ENCODE peak calls at places on chromosomes 1 and 21, in ten cellular contexts. One of them, this sample, is unnamed.

GRCh38 chr1:41728403-41729202 is 190.1 kb downstream of the HIVEP3 start:
- DNase-seq in left ventricle myocardium inferior: no peak
- DNase-seq in NT2/D1: no peak
- DNase-seq in NCI-H2029: no peak
- DNase-seq in stimulated activated CD8-positive, alpha-beta memory T cell treated with anti-CD3 and anti-CD28 coated beads, Interleukin-4, amount 100 ng/mL, for 48 hours: peak; percentile 84
- DNase-seq in amniotic stem cell: no peak
- DNase-seq in SK-N-MC: no peak
- DNase-seq in activated CD4-positive, alpha-beta T cell treated with anti-CD3 and anti-CD28 coated beads, Interleukin-2, amount 10 ng/mL, durations not matched to agents 7 days and 5 days: no peak
- DNase-seq in CD4-positive, alpha-beta memory T cell: no peak
- DNase-seq in SHP77: no peak
- DNase-seq in this sample: no peak

GRCh38 chr1:43866201-43866600 is 67.4 kb upstream of the ARTN start:
- DNase-seq in amniotic stem cell: no peak
- DNase-seq in SHP77: no peak
- DNase-seq in activated CD4-positive, alpha-beta T cell treated with anti-CD3 and anti-CD28 coated beads, Interleukin-2, amount 10 ng/mL, durations not matched to agents 7 days and 5 days: no peak
- DNase-seq in SK-N-MC: no peak
- DNase-seq in stimulated activated CD8-positive, alpha-beta memory T cell treated with anti-CD3 and anti-CD28 coated beads, Interleukin-4, amount 100 ng/mL, for 48 hours: no peak
- DNase-seq in NCI-H2029: no peak
- DNase-seq in NT2/D1: no peak
- DNase-seq in CD4-positive, alpha-beta memory T cell: no peak
- DNase-seq in left ventricle myocardium inferior: no peak
- DNase-seq in this sample: no peak

GRCh38 chr1:180231506-180232420 is 1.7 kb downstream of the LHX4 start:
- DNase-seq in SK-N-MC: no peak
- DNase-seq in left ventricle myocardium inferior: no peak
- DNase-seq in SHP77: no peak
- DNase-seq in stimulated activated CD8-positive, alpha-beta memory T cell treated with anti-CD3 and anti-CD28 coated beads, Interleukin-4, amount 100 ng/mL, for 48 hours: peak; percentile 39
- DNase-seq in NCI-H2029: no peak
- DNase-seq in amniotic stem cell: no peak
- DNase-seq in NT2/D1: no peak
- DNase-seq in CD4-positive, alpha-beta memory T cell: no peak
- DNase-seq in activated CD4-positive, alpha-beta T cell treated with anti-CD3 and anti-CD28 coated beads, Interleukin-2, amount 10 ng/mL, durations not matched to agents 7 days and 5 days: peak; percentile 25
- DNase-seq in this sample: no peak

GRCh38 chr1:230087034-230087721 is 20.1 kb downstream of the GALNT2 start:
- DNase-seq in NCI-H2029: no peak
- DNase-seq in SK-N-MC: no peak
- DNase-seq in NT2/D1: no peak
- DNase-seq in SHP77: no peak
- DNase-seq in activated CD4-positive, alpha-beta T cell treated with anti-CD3 and anti-CD28 coated beads, Interleukin-2, amount 10 ng/mL, durations not matched to agents 7 days and 5 days: no peak
- DNase-seq in amniotic stem cell: no peak
- DNase-seq in stimulated activated CD8-positive, alpha-beta memory T cell treated with anti-CD3 and anti-CD28 coated beads, Interleukin-4, amount 100 ng/mL, for 48 hours: no peak
- DNase-seq in CD4-positive, alpha-beta memory T cell: no peak
- DNase-seq in left ventricle myocardium inferior: no peak
- DNase-seq in this sample: no peak

GRCh38 chr1:197614916-197615692 is 160.2 kb downstream of the DENND1B start:
- DNase-seq in left ventricle myocardium inferior: no peak
- DNase-seq in amniotic stem cell: peak; percentile 12
- DNase-seq in activated CD4-positive, alpha-beta T cell treated with anti-CD3 and anti-CD28 coated beads, Interleukin-2, amount 10 ng/mL, durations not matched to agents 7 days and 5 days: peak; percentile 25
- DNase-seq in SHP77: peak; percentile 15
- DNase-seq in SK-N-MC: no peak
- DNase-seq in stimulated activated CD8-positive, alpha-beta memory T cell treated with anti-CD3 and anti-CD28 coated beads, Interleukin-4, amount 100 ng/mL, for 48 hours: peak; percentile 36
- DNase-seq in NCI-H2029: peak; percentile 6
- DNase-seq in CD4-positive, alpha-beta memory T cell: peak; percentile 1
- DNase-seq in NT2/D1: peak; percentile 56
- DNase-seq in this sample: no peak

GRCh38 chr1:41149570-41149969 is 92.5 kb downstream of the SCMH1 start:
- DNase-seq in stimulated activated CD8-positive, alpha-beta memory T cell treated with anti-CD3 and anti-CD28 coated beads, Interleukin-4, amount 100 ng/mL, for 48 hours: no peak
- DNase-seq in amniotic stem cell: no peak
- DNase-seq in left ventricle myocardium inferior: no peak
- DNase-seq in NCI-H2029: no peak
- DNase-seq in SK-N-MC: no peak
- DNase-seq in activated CD4-positive, alpha-beta T cell treated with anti-CD3 and anti-CD28 coated beads, Interleukin-2, amount 10 ng/mL, durations not matched to agents 7 days and 5 days: no peak
- DNase-seq in NT2/D1: no peak
- DNase-seq in CD4-positive, alpha-beta memory T cell: no peak
- DNase-seq in SHP77: no peak
- DNase-seq in this sample: no peak

GRCh38 chr1:3836421-3836820 is 20.6 kb downstream of the CEP104 start:
- DNase-seq in SK-N-MC: no peak
- DNase-seq in NT2/D1: no peak
- DNase-seq in left ventricle myocardium inferior: no peak
- DNase-seq in activated CD4-positive, alpha-beta T cell treated with anti-CD3 and anti-CD28 coated beads, Interleukin-2, amount 10 ng/mL, durations not matched to agents 7 days and 5 days: no peak
- DNase-seq in SHP77: no peak
- DNase-seq in stimulated activated CD8-positive, alpha-beta memory T cell treated with anti-CD3 and anti-CD28 coated beads, Interleukin-4, amount 100 ng/mL, for 48 hours: no peak
- DNase-seq in NCI-H2029: no peak
- DNase-seq in CD4-positive, alpha-beta memory T cell: no peak
- DNase-seq in amniotic stem cell: no peak
- DNase-seq in this sample: no peak

GRCh38 chr1:155051777-155052398 is 772 bp downstream of the ADAM15 start:
- DNase-seq in SK-N-MC: no peak
- DNase-seq in SHP77: peak; percentile 67
- DNase-seq in amniotic stem cell: peak; percentile 3
- DNase-seq in CD4-positive, alpha-beta memory T cell: peak; percentile 39
- DNase-seq in NCI-H2029: peak; percentile 53
- DNase-seq in NT2/D1: no peak
- DNase-seq in left ventricle myocardium inferior: peak; percentile 74
- DNase-seq in stimulated activated CD8-positive, alpha-beta memory T cell treated with anti-CD3 and anti-CD28 coated beads, Interleukin-4, amount 100 ng/mL, for 48 hours: peak; percentile 61
- DNase-seq in activated CD4-positive, alpha-beta T cell treated with anti-CD3 and anti-CD28 coated beads, Interleukin-2, amount 10 ng/mL, durations not matched to agents 7 days and 5 days: peak; percentile 51
- DNase-seq in this sample: no peak

GRCh38 chr1:70487471-70487840 is 76.4 kb downstream of the CTH start:
- DNase-seq in CD4-positive, alpha-beta memory T cell: no peak
- DNase-seq in SHP77: no peak
- DNase-seq in stimulated activated CD8-positive, alpha-beta memory T cell treated with anti-CD3 and anti-CD28 coated beads, Interleukin-4, amount 100 ng/mL, for 48 hours: no peak
- DNase-seq in left ventricle myocardium inferior: no peak
- DNase-seq in NCI-H2029: no peak
- DNase-seq in SK-N-MC: no peak
- DNase-seq in activated CD4-positive, alpha-beta T cell treated with anti-CD3 and anti-CD28 coated beads, Interleukin-2, amount 10 ng/mL, durations not matched to agents 7 days and 5 days: no peak
- DNase-seq in NT2/D1: no peak
- DNase-seq in amniotic stem cell: no peak
- DNase-seq in this sample: no peak

GRCh38 chr1:15326691-15327530 is 79.9 kb downstream of the FHAD1 start:
- DNase-seq in NT2/D1: no peak
- DNase-seq in stimulated activated CD8-positive, alpha-beta memory T cell treated with anti-CD3 and anti-CD28 coated beads, Interleukin-4, amount 100 ng/mL, for 48 hours: no peak
- DNase-seq in SHP77: no peak
- DNase-seq in NCI-H2029: no peak
- DNase-seq in SK-N-MC: no peak
- DNase-seq in left ventricle myocardium inferior: no peak
- DNase-seq in amniotic stem cell: no peak
- DNase-seq in CD4-positive, alpha-beta memory T cell: no peak
- DNase-seq in activated CD4-positive, alpha-beta T cell treated with anti-CD3 and anti-CD28 coated beads, Interleukin-2, amount 10 ng/mL, durations not matched to agents 7 days and 5 days: no peak
- DNase-seq in this sample: no peak

GRCh38 chr1:62926681-62927252 is 142.8 kb downstream of the ATG4C start:
- DNase-seq in left ventricle myocardium inferior: no peak
- DNase-seq in SHP77: no peak
- DNase-seq in stimulated activated CD8-positive, alpha-beta memory T cell treated with anti-CD3 and anti-CD28 coated beads, Interleukin-4, amount 100 ng/mL, for 48 hours: no peak
- DNase-seq in CD4-positive, alpha-beta memory T cell: no peak
- DNase-seq in NCI-H2029: no peak
- DNase-seq in NT2/D1: no peak
- DNase-seq in amniotic stem cell: no peak
- DNase-seq in SK-N-MC: no peak
- DNase-seq in activated CD4-positive, alpha-beta T cell treated with anti-CD3 and anti-CD28 coated beads, Interleukin-2, amount 10 ng/mL, durations not matched to agents 7 days and 5 days: no peak
- DNase-seq in this sample: no peak

GRCh38 chr1:117049857-117050256 is 10.3 kb upstream of the TTF2 start:
- DNase-seq in NT2/D1: no peak
- DNase-seq in SHP77: no peak
- DNase-seq in NCI-H2029: no peak
- DNase-seq in left ventricle myocardium inferior: no peak
- DNase-seq in amniotic stem cell: no peak
- DNase-seq in CD4-positive, alpha-beta memory T cell: no peak
- DNase-seq in activated CD4-positive, alpha-beta T cell treated with anti-CD3 and anti-CD28 coated beads, Interleukin-2, amount 10 ng/mL, durations not matched to agents 7 days and 5 days: no peak
- DNase-seq in SK-N-MC: no peak
- DNase-seq in stimulated activated CD8-positive, alpha-beta memory T cell treated with anti-CD3 and anti-CD28 coated beads, Interleukin-4, amount 100 ng/mL, for 48 hours: no peak
- DNase-seq in this sample: no peak

GRCh38 chr21:33801424-33802405 is 113.9 kb downstream of the ATP5PO start:
- DNase-seq in SHP77: peak; percentile 91
- DNase-seq in SK-N-MC: peak; percentile 81
- DNase-seq in amniotic stem cell: peak; percentile 53
- DNase-seq in CD4-positive, alpha-beta memory T cell: no peak
- DNase-seq in stimulated activated CD8-positive, alpha-beta memory T cell treated with anti-CD3 and anti-CD28 coated beads, Interleukin-4, amount 100 ng/mL, for 48 hours: no peak
- DNase-seq in activated CD4-positive, alpha-beta T cell treated with anti-CD3 and anti-CD28 coated beads, Interleukin-2, amount 10 ng/mL, durations not matched to agents 7 days and 5 days: no peak
- DNase-seq in left ventricle myocardium inferior: no peak
- DNase-seq in NT2/D1: no peak
- DNase-seq in NCI-H2029: peak; percentile 97
- DNase-seq in this sample: no peak

GRCh38 chr1:201023517-201023902 is at the start of gene KIF21B:
- DNase-seq in activated CD4-positive, alpha-beta T cell treated with anti-CD3 and anti-CD28 coated beads, Interleukin-2, amount 10 ng/mL, durations not matched to agents 7 days and 5 days: peak; percentile 92
- DNase-seq in CD4-positive, alpha-beta memory T cell: peak; percentile 90
- DNase-seq in NCI-H2029: peak; percentile 80
- DNase-seq in NT2/D1: peak; percentile 72
- DNase-seq in SHP77: peak; percentile 63
- DNase-seq in stimulated activated CD8-positive, alpha-beta memory T cell treated with anti-CD3 and anti-CD28 coated beads, Interleukin-4, amount 100 ng/mL, for 48 hours: peak; percentile 92
- DNase-seq in SK-N-MC: no peak
- DNase-seq in left ventricle myocardium inferior: peak; percentile 81
- DNase-seq in amniotic stem cell: no peak
- DNase-seq in this sample: peak; percentile 94

GRCh38 chr1:27011976-27012563 is 580 bp downstream of the TENT5B start:
- DNase-seq in stimulated activated CD8-positive, alpha-beta memory T cell treated with anti-CD3 and anti-CD28 coated beads, Interleukin-4, amount 100 ng/mL, for 48 hours: no peak
- DNase-seq in activated CD4-positive, alpha-beta T cell treated with anti-CD3 and anti-CD28 coated beads, Interleukin-2, amount 10 ng/mL, durations not matched to agents 7 days and 5 days: no peak
- DNase-seq in NT2/D1: no peak
- DNase-seq in SK-N-MC: no peak
- DNase-seq in CD4-positive, alpha-beta memory T cell: no peak
- DNase-seq in left ventricle myocardium inferior: no peak
- DNase-seq in SHP77: no peak
- DNase-seq in amniotic stem cell: no peak
- DNase-seq in NCI-H2029: no peak
- DNase-seq in this sample: no peak

GRCh38 chr1:77010937-77011336 is 143.7 kb downstream of the ST6GALNAC5 start:
- DNase-seq in amniotic stem cell: no peak
- DNase-seq in SHP77: no peak
- DNase-seq in left ventricle myocardium inferior: no peak
- DNase-seq in SK-N-MC: no peak
- DNase-seq in CD4-positive, alpha-beta memory T cell: no peak
- DNase-seq in activated CD4-positive, alpha-beta T cell treated with anti-CD3 and anti-CD28 coated beads, Interleukin-2, amount 10 ng/mL, durations not matched to agents 7 days and 5 days: no peak
- DNase-seq in NT2/D1: no peak
- DNase-seq in NCI-H2029: no peak
- DNase-seq in stimulated activated CD8-positive, alpha-beta memory T cell treated with anti-CD3 and anti-CD28 coated beads, Interleukin-4, amount 100 ng/mL, for 48 hours: no peak
- DNase-seq in this sample: no peak

GRCh38 chr1:16253332-16253922 is 16.4 kb upstream of the CPLANE2 start:
- DNase-seq in NCI-H2029: no peak
- DNase-seq in NT2/D1: no peak
- DNase-seq in activated CD4-positive, alpha-beta T cell treated with anti-CD3 and anti-CD28 coated beads, Interleukin-2, amount 10 ng/mL, durations not matched to agents 7 days and 5 days: no peak
- DNase-seq in amniotic stem cell: no peak
- DNase-seq in SHP77: no peak
- DNase-seq in left ventricle myocardium inferior: no peak
- DNase-seq in stimulated activated CD8-positive, alpha-beta memory T cell treated with anti-CD3 and anti-CD28 coated beads, Interleukin-4, amount 100 ng/mL, for 48 hours: no peak
- DNase-seq in SK-N-MC: no peak
- DNase-seq in CD4-positive, alpha-beta memory T cell: no peak
- DNase-seq in this sample: no peak

GRCh38 chr1:197127513-197127912 is 19.0 kb downstream of the ASPM start:
- DNase-seq in SK-N-MC: no peak
- DNase-seq in left ventricle myocardium inferior: no peak
- DNase-seq in stimulated activated CD8-positive, alpha-beta memory T cell treated with anti-CD3 and anti-CD28 coated beads, Interleukin-4, amount 100 ng/mL, for 48 hours: no peak
- DNase-seq in NT2/D1: no peak
- DNase-seq in SHP77: no peak
- DNase-seq in NCI-H2029: no peak
- DNase-seq in amniotic stem cell: no peak
- DNase-seq in activated CD4-positive, alpha-beta T cell treated with anti-CD3 and anti-CD28 coated beads, Interleukin-2, amount 10 ng/mL, durations not matched to agents 7 days and 5 days: no peak
- DNase-seq in CD4-positive, alpha-beta memory T cell: no peak
- DNase-seq in this sample: no peak

GRCh38 chr1:149926296-149926695 is 1.3 kb downstream of the SF3B4 start:
- DNase-seq in SHP77: no peak
- DNase-seq in NCI-H2029: no peak
- DNase-seq in NT2/D1: no peak
- DNase-seq in SK-N-MC: no peak
- DNase-seq in stimulated activated CD8-positive, alpha-beta memory T cell treated with anti-CD3 and anti-CD28 coated beads, Interleukin-4, amount 100 ng/mL, for 48 hours: no peak
- DNase-seq in CD4-positive, alpha-beta memory T cell: no peak
- DNase-seq in amniotic stem cell: no peak
- DNase-seq in left ventricle myocardium inferior: no peak
- DNase-seq in activated CD4-positive, alpha-beta T cell treated with anti-CD3 and anti-CD28 coated beads, Interleukin-2, amount 10 ng/mL, durations not matched to agents 7 days and 5 days: no peak
- DNase-seq in this sample: no peak

GRCh38 chr1:94970783-94971182 is 43.9 kb upstream of the CNN3 start:
- DNase-seq in CD4-positive, alpha-beta memory T cell: no peak
- DNase-seq in SK-N-MC: no peak
- DNase-seq in amniotic stem cell: no peak
- DNase-seq in stimulated activated CD8-positive, alpha-beta memory T cell treated with anti-CD3 and anti-CD28 coated beads, Interleukin-4, amount 100 ng/mL, for 48 hours: no peak
- DNase-seq in SHP77: no peak
- DNase-seq in left ventricle myocardium inferior: no peak
- DNase-seq in activated CD4-positive, alpha-beta T cell treated with anti-CD3 and anti-CD28 coated beads, Interleukin-2, amount 10 ng/mL, durations not matched to agents 7 days and 5 days: no peak
- DNase-seq in NCI-H2029: no peak
- DNase-seq in NT2/D1: no peak
- DNase-seq in this sample: no peak

GRCh38 chr1:84366786-84367185 is 31.5 kb upstream of the DNASE2B start:
- DNase-seq in SHP77: no peak
- DNase-seq in SK-N-MC: no peak
- DNase-seq in NCI-H2029: no peak
- DNase-seq in NT2/D1: no peak
- DNase-seq in activated CD4-positive, alpha-beta T cell treated with anti-CD3 and anti-CD28 coated beads, Interleukin-2, amount 10 ng/mL, durations not matched to agents 7 days and 5 days: no peak
- DNase-seq in amniotic stem cell: no peak
- DNase-seq in left ventricle myocardium inferior: no peak
- DNase-seq in stimulated activated CD8-positive, alpha-beta memory T cell treated with anti-CD3 and anti-CD28 coated beads, Interleukin-4, amount 100 ng/mL, for 48 hours: no peak
- DNase-seq in CD4-positive, alpha-beta memory T cell: no peak
- DNase-seq in this sample: no peak

GRCh38 chr1:205763979-205764378 is 11.3 kb downstream of the RAB29 start:
- DNase-seq in stimulated activated CD8-positive, alpha-beta memory T cell treated with anti-CD3 and anti-CD28 coated beads, Interleukin-4, amount 100 ng/mL, for 48 hours: no peak
- DNase-seq in NCI-H2029: no peak
- DNase-seq in left ventricle myocardium inferior: no peak
- DNase-seq in SK-N-MC: no peak
- DNase-seq in SHP77: no peak
- DNase-seq in CD4-positive, alpha-beta memory T cell: no peak
- DNase-seq in amniotic stem cell: no peak
- DNase-seq in NT2/D1: no peak
- DNase-seq in activated CD4-positive, alpha-beta T cell treated with anti-CD3 and anti-CD28 coated beads, Interleukin-2, amount 10 ng/mL, durations not matched to agents 7 days and 5 days: no peak
- DNase-seq in this sample: no peak

GRCh38 chr1:209367031-209367813 is 216.3 kb upstream of the CAMK1G start:
- DNase-seq in SHP77: no peak
- DNase-seq in left ventricle myocardium inferior: no peak
- DNase-seq in amniotic stem cell: no peak
- DNase-seq in activated CD4-positive, alpha-beta T cell treated with anti-CD3 and anti-CD28 coated beads, Interleukin-2, amount 10 ng/mL, durations not matched to agents 7 days and 5 days: no peak
- DNase-seq in NCI-H2029: no peak
- DNase-seq in NT2/D1: no peak
- DNase-seq in CD4-positive, alpha-beta memory T cell: no peak
- DNase-seq in SK-N-MC: no peak
- DNase-seq in stimulated activated CD8-positive, alpha-beta memory T cell treated with anti-CD3 and anti-CD28 coated beads, Interleukin-4, amount 100 ng/mL, for 48 hours: no peak
- DNase-seq in this sample: no peak

GRCh38 chr1:178275083-178275482 is 181.2 kb downstream of the RASAL2 start:
- DNase-seq in stimulated activated CD8-positive, alpha-beta memory T cell treated with anti-CD3 and anti-CD28 coated beads, Interleukin-4, amount 100 ng/mL, for 48 hours: no peak
- DNase-seq in NT2/D1: no peak
- DNase-seq in amniotic stem cell: no peak
- DNase-seq in activated CD4-positive, alpha-beta T cell treated with anti-CD3 and anti-CD28 coated beads, Interleukin-2, amount 10 ng/mL, durations not matched to agents 7 days and 5 days: no peak
- DNase-seq in CD4-positive, alpha-beta memory T cell: no peak
- DNase-seq in SK-N-MC: no peak
- DNase-seq in NCI-H2029: no peak
- DNase-seq in SHP77: no peak
- DNase-seq in left ventricle myocardium inferior: no peak
- DNase-seq in this sample: no peak

GRCh38 chr1:12098786-12099185 is 35.7 kb downstream of the TNFRSF8 start:
- DNase-seq in stimulated activated CD8-positive, alpha-beta memory T cell treated with anti-CD3 and anti-CD28 coated beads, Interleukin-4, amount 100 ng/mL, for 48 hours: no peak
- DNase-seq in SK-N-MC: no peak
- DNase-seq in activated CD4-positive, alpha-beta T cell treated with anti-CD3 and anti-CD28 coated beads, Interleukin-2, amount 10 ng/mL, durations not matched to agents 7 days and 5 days: no peak
- DNase-seq in amniotic stem cell: no peak
- DNase-seq in left ventricle myocardium inferior: no peak
- DNase-seq in SHP77: no peak
- DNase-seq in NT2/D1: no peak
- DNase-seq in NCI-H2029: no peak
- DNase-seq in CD4-positive, alpha-beta memory T cell: no peak
- DNase-seq in this sample: no peak

GRCh38 chr1:163414778-163415177 is 93.0 kb downstream of the NUF2 start:
- DNase-seq in activated CD4-positive, alpha-beta T cell treated with anti-CD3 and anti-CD28 coated beads, Interleukin-2, amount 10 ng/mL, durations not matched to agents 7 days and 5 days: no peak
- DNase-seq in NCI-H2029: no peak
- DNase-seq in CD4-positive, alpha-beta memory T cell: no peak
- DNase-seq in amniotic stem cell: no peak
- DNase-seq in SK-N-MC: no peak
- DNase-seq in NT2/D1: no peak
- DNase-seq in stimulated activated CD8-positive, alpha-beta memory T cell treated with anti-CD3 and anti-CD28 coated beads, Interleukin-4, amount 100 ng/mL, for 48 hours: no peak
- DNase-seq in left ventricle myocardium inferior: no peak
- DNase-seq in SHP77: no peak
- DNase-seq in this sample: no peak

GRCh38 chr1:52404975-52405338 is 555 bp downstream of the PRPF38A start:
- DNase-seq in left ventricle myocardium inferior: no peak
- DNase-seq in stimulated activated CD8-positive, alpha-beta memory T cell treated with anti-CD3 and anti-CD28 coated beads, Interleukin-4, amount 100 ng/mL, for 48 hours: no peak
- DNase-seq in SHP77: no peak
- DNase-seq in NT2/D1: no peak
- DNase-seq in NCI-H2029: no peak
- DNase-seq in activated CD4-positive, alpha-beta T cell treated with anti-CD3 and anti-CD28 coated beads, Interleukin-2, amount 10 ng/mL, durations not matched to agents 7 days and 5 days: no peak
- DNase-seq in amniotic stem cell: no peak
- DNase-seq in CD4-positive, alpha-beta memory T cell: no peak
- DNase-seq in SK-N-MC: no peak
- DNase-seq in this sample: no peak

GRCh38 chr1:116411784-116412479 is 38.9 kb downstream of the ATP1A1 start:
- DNase-seq in SK-N-MC: no peak
- DNase-seq in amniotic stem cell: no peak
- DNase-seq in NCI-H2029: no peak
- DNase-seq in left ventricle myocardium inferior: no peak
- DNase-seq in stimulated activated CD8-positive, alpha-beta memory T cell treated with anti-CD3 and anti-CD28 coated beads, Interleukin-4, amount 100 ng/mL, for 48 hours: no peak
- DNase-seq in SHP77: no peak
- DNase-seq in CD4-positive, alpha-beta memory T cell: no peak
- DNase-seq in NT2/D1: no peak
- DNase-seq in activated CD4-positive, alpha-beta T cell treated with anti-CD3 and anti-CD28 coated beads, Interleukin-2, amount 10 ng/mL, durations not matched to agents 7 days and 5 days: no peak
- DNase-seq in this sample: no peak